ENCODE peak calls at places on chromosomes 13 and 19, in four cellular contexts. One of them, this sample, is unnamed.

GRCh38 chr19:40143612-40144011 is 47.6 kb upstream of the MAP3K10 start:
- DNase-seq in choroid plexus epithelial cell: no peak
- DNase-seq in thoracic aorta: no peak
- DNase-seq in GM06990: peak; percentile 66
- DNase-seq in this sample: no peak

GRCh38 chr13:94640676-94641075 is 39.0 kb downstream of the GPR180 start:
- DNase-seq in choroid plexus epithelial cell: peak; percentile 48
- DNase-seq in thoracic aorta: no peak
- DNase-seq in GM06990: no peak
- DNase-seq in this sample: no peak

GRCh38 chr19:1082165-1082927 is 12.8 kb downstream of the POLR2E start:
- DNase-seq in choroid plexus epithelial cell: peak; percentile 20
- DNase-seq in thoracic aorta: no peak
- DNase-seq in GM06990: peak; percentile 85
- DNase-seq in this sample: peak; percentile 79

GRCh38 chr13:50299546-50300249 is 284.5 kb downstream of the KCNRG start:
- DNase-seq in choroid plexus epithelial cell: peak; percentile 19
- DNase-seq in thoracic aorta: no peak
- DNase-seq in GM06990: no peak
- DNase-seq in this sample: no peak

GRCh38 chr19:11657307-11657706 is 60.0 kb downstream of the ZNF627 start:
- DNase-seq in choroid plexus epithelial cell: no peak
- DNase-seq in thoracic aorta: no peak
- DNase-seq in GM06990: no peak
- DNase-seq in this sample: no peak

GRCh38 chr13:101127741-101128353 is 288.5 kb downstream of the NALCN start:
- DNase-seq in choroid plexus epithelial cell: peak; percentile 73
- DNase-seq in thoracic aorta: no peak
- DNase-seq in GM06990: no peak
- DNase-seq in this sample: peak; percentile 45

GRCh38 chr19:57280913-57281425 is 684 bp downstream of the ZNF460 start:
- DNase-seq in choroid plexus epithelial cell: peak; percentile 14
- DNase-seq in thoracic aorta: no peak
- DNase-seq in GM06990: peak; percentile 45
- DNase-seq in this sample: peak; percentile 14

GRCh38 chr13:52447815-52448552 is 2.5 kb downstream of the VPS36 start:
- DNase-seq in choroid plexus epithelial cell: peak; percentile 7
- DNase-seq in thoracic aorta: no peak
- DNase-seq in GM06990: no peak
- DNase-seq in this sample: no peak

GRCh38 chr19:42301646-42302204 is at the start of gene PRR19:
- DNase-seq in choroid plexus epithelial cell: no peak
- DNase-seq in thoracic aorta: no peak
- DNase-seq in GM06990: no peak
- DNase-seq in this sample: no peak

GRCh38 chr19:56110515-56111448 is 10.3 kb downstream of the ZNF787 start:
- DNase-seq in choroid plexus epithelial cell: peak; percentile 80
- DNase-seq in thoracic aorta: no peak
- DNase-seq in GM06990: no peak
- DNase-seq in this sample: no peak

GRCh38 chr13:37383856-37384255 is 214.7 kb downstream of the POSTN start:
- DNase-seq in choroid plexus epithelial cell: no peak
- DNase-seq in thoracic aorta: no peak
- DNase-seq in GM06990: no peak
- DNase-seq in this sample: no peak

GRCh38 chr13:69524459-69525155 is 583.0 kb upstream of the ATXN8OS start:
- DNase-seq in choroid plexus epithelial cell: peak; percentile 14
- DNase-seq in thoracic aorta: no peak
- DNase-seq in GM06990: no peak
- DNase-seq in this sample: no peak

GRCh38 chr19:56091751-56092546 is 29.1 kb downstream of the ZNF787 start:
- DNase-seq in choroid plexus epithelial cell: no peak
- DNase-seq in thoracic aorta: no peak
- DNase-seq in GM06990: no peak
- DNase-seq in this sample: no peak

GRCh38 chr13:29140277-29140676 is 320.1 kb downstream of the MTUS2 start:
- DNase-seq in choroid plexus epithelial cell: peak; percentile 80
- DNase-seq in thoracic aorta: peak; percentile 47
- DNase-seq in GM06990: no peak
- DNase-seq in this sample: no peak

GRCh38 chr19:45099465-45100201 is 6.7 kb downstream of the PPP1R37 start:
- DNase-seq in choroid plexus epithelial cell: no peak
- DNase-seq in thoracic aorta: no peak
- DNase-seq in GM06990: no peak
- DNase-seq in this sample: no peak

GRCh38 chr13:28145049-28145448 is 6.7 kb downstream of the PAN3 start:
- DNase-seq in choroid plexus epithelial cell: no peak
- DNase-seq in thoracic aorta: no peak
- DNase-seq in GM06990: no peak
- DNase-seq in this sample: no peak

GRCh38 chr19:3440082-3440481 is 40.2 kb downstream of the SMIM24 start:
- DNase-seq in choroid plexus epithelial cell: no peak
- DNase-seq in thoracic aorta: no peak
- DNase-seq in GM06990: peak; percentile 46
- DNase-seq in this sample: peak; percentile 81

GRCh38 chr13:23876265-23876664 is 12.9 kb downstream of the MIPEP start:
- DNase-seq in choroid plexus epithelial cell: peak; percentile 50
- DNase-seq in thoracic aorta: no peak
- DNase-seq in GM06990: no peak
- DNase-seq in this sample: no peak
- TF ChIP-seq CTCF in choroid plexus epithelial cell: peak; percentile 67
- TF ChIP-seq CTCF in thoracic aorta: peak; percentile 7
- TF ChIP-seq CTCF in GM06990: peak; percentile 48
- TF ChIP-seq CTCF in this sample: peak; percentile 49

GRCh38 chr19:49009828-49010227 is 7.1 kb downstream of the LHB start:
- DNase-seq in choroid plexus epithelial cell: no peak
- DNase-seq in thoracic aorta: no peak
- DNase-seq in GM06990: no peak
- DNase-seq in this sample: no peak
- TF ChIP-seq CTCF in choroid plexus epithelial cell: no peak
- TF ChIP-seq CTCF in thoracic aorta: no peak
- TF ChIP-seq CTCF in GM06990: no peak
- TF ChIP-seq CTCF in this sample: no peak

DNA sequence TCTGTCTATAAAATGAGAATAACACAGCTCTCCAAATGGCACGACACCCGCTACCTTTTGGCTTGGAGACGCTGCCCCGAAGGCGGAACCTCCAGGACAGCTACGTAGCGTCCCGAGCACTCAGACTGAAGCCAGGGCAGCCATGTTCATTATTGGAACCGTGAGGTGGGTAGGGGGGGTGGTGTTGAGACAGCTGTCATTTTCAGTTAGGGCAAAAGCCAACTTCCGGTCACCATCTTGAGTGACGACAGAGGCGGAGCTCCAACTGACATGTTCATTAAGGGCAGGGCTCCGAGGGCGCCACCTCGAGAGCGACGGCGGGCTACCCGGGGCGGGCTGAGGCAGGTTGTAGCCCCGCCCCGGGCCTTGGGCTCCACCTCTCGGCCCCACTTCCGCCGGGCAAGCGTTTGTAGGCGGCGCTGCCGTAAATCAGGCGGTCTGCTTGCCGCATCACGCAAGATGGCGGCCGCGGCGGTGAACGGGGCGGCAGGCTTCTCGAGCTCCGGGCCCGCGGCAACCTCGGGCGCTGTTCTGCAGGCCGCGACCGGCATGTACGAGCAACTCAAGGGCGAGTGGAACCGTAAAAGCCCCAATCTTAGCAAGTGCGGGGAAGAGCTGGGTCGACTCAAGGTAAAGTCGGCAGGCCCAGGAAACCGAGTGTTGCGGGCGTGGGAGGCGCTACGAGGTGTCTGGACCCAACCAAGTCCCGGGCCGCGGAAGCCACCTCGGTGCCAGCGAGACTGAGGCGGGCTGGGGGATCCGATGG is at the start of gene PSMD8:
- DNase-seq in choroid plexus epithelial cell: peak; percentile 99
- DNase-seq in thoracic aorta: peak; percentile 99
- DNase-seq in GM06990: peak; percentile 99
- DNase-seq in this sample: peak; percentile 99
- TF ChIP-seq CTCF in choroid plexus epithelial cell: no peak
- TF ChIP-seq CTCF in thoracic aorta: no peak
- TF ChIP-seq CTCF in GM06990: peak; percentile 18
- TF ChIP-seq CTCF in this sample: peak; percentile 16

GRCh38 chr13:96686286-96686685 is 308.0 kb downstream of the OXGR1 start:
- DNase-seq in choroid plexus epithelial cell: no peak
- DNase-seq in thoracic aorta: no peak
- DNase-seq in GM06990: no peak
- DNase-seq in this sample: no peak

GRCh38 chr13:96696501-96696900 is 297.8 kb downstream of the OXGR1 start:
- DNase-seq in choroid plexus epithelial cell: peak; percentile 25
- DNase-seq in thoracic aorta: no peak
- DNase-seq in GM06990: no peak
- DNase-seq in this sample: no peak

GRCh38 chr13:96690998-96691397 is 303.3 kb downstream of the OXGR1 start:
- DNase-seq in choroid plexus epithelial cell: no peak
- DNase-seq in thoracic aorta: no peak
- DNase-seq in GM06990: no peak
- DNase-seq in this sample: no peak
- TF ChIP-seq CTCF in choroid plexus epithelial cell: no peak
- TF ChIP-seq CTCF in thoracic aorta: no peak
- TF ChIP-seq CTCF in GM06990: no peak
- TF ChIP-seq CTCF in this sample: no peak